ENCODE peak calls at places on chromosomes 16 and 17, in five cellular contexts. One of them, this sample, is unnamed.

GRCh38 chr17:35449371-35449931 is 885 bp upstream of the SLFN13 start:
- DNase-seq in IMR-90: no peak
- DNase-seq in adrenal gland: no peak
- DNase-seq in A673: no peak
- DNase-seq in dorsolateral prefrontal cortex: no peak
- DNase-seq in this sample: peak; percentile 35

GRCh38 chr17:55067697-55068439 is 99.3 kb downstream of the STXBP4 start:
- DNase-seq in IMR-90: peak; percentile 50
- DNase-seq in adrenal gland: no peak
- DNase-seq in A673: peak; percentile 37
- DNase-seq in dorsolateral prefrontal cortex: no peak
- DNase-seq in this sample: no peak

GRCh38 chr16:52611817-52612673 is 65.1 kb upstream of the TOX3 start:
- DNase-seq in IMR-90: no peak
- DNase-seq in adrenal gland: no peak
- DNase-seq in A673: no peak
- DNase-seq in dorsolateral prefrontal cortex: no peak
- DNase-seq in this sample: no peak

GRCh38 chr17:37519241-37519985 is 29.7 kb downstream of the DUSP14 start:
- DNase-seq in IMR-90: peak; percentile 69
- DNase-seq in adrenal gland: no peak
- DNase-seq in A673: no peak
- DNase-seq in dorsolateral prefrontal cortex: no peak
- DNase-seq in this sample: no peak

GRCh38 chr17:44913676-44914075 is 1.6 kb downstream of the GFAP start:
- DNase-seq in IMR-90: no peak
- DNase-seq in adrenal gland: no peak
- DNase-seq in A673: no peak
- DNase-seq in dorsolateral prefrontal cortex: no peak
- DNase-seq in this sample: no peak

GRCh38 chr16:75466760-75467159 is 2.3 kb upstream of the TMEM170A start:
- DNase-seq in IMR-90: no peak
- DNase-seq in adrenal gland: no peak
- DNase-seq in A673: no peak
- DNase-seq in dorsolateral prefrontal cortex: no peak
- DNase-seq in this sample: no peak

GRCh38 chr17:66240630-66241029 is 11.4 kb upstream of the APOH start:
- DNase-seq in IMR-90: peak; percentile 74
- DNase-seq in adrenal gland: no peak
- DNase-seq in A673: no peak
- DNase-seq in dorsolateral prefrontal cortex: no peak
- DNase-seq in this sample: no peak

GRCh38 chr16:19884611-19885455 is at the start of gene GPRC5B:
- DNase-seq in IMR-90: peak; percentile 25
- DNase-seq in adrenal gland: peak; percentile 38
- DNase-seq in A673: peak; percentile 48
- DNase-seq in dorsolateral prefrontal cortex: peak; percentile 41
- DNase-seq in this sample: peak; percentile 76

GRCh38 chr17:64225410-64225809 is 37.6 kb downstream of the TEX2 start:
- DNase-seq in IMR-90: no peak
- DNase-seq in adrenal gland: no peak
- DNase-seq in A673: no peak
- DNase-seq in dorsolateral prefrontal cortex: no peak
- DNase-seq in this sample: no peak

GRCh38 chr16:87305505-87306391 is 11.4 kb downstream of the C16orf95 start:
- DNase-seq in IMR-90: no peak
- DNase-seq in adrenal gland: no peak
- DNase-seq in A673: peak; percentile 24
- DNase-seq in dorsolateral prefrontal cortex: peak; percentile 38
- DNase-seq in this sample: no peak

GRCh38 chr17:17591408-17592265 is at the start of gene PEMT:
- DNase-seq in IMR-90: peak; percentile 99
- DNase-seq in adrenal gland: peak; percentile 98
- DNase-seq in A673: peak; percentile 99
- DNase-seq in dorsolateral prefrontal cortex: peak; percentile 99
- DNase-seq in this sample: peak; percentile 95

GRCh38 chr17:3027786-3028532 is 35.4 kb downstream of the OR1D5 start:
- DNase-seq in IMR-90: no peak
- DNase-seq in adrenal gland: no peak
- DNase-seq in A673: no peak
- DNase-seq in dorsolateral prefrontal cortex: no peak
- DNase-seq in this sample: peak; percentile 18

GRCh38 chr17:6913608-6914443 is 82.0 kb upstream of the ALOX12 start:
- DNase-seq in IMR-90: peak; percentile 42
- DNase-seq in adrenal gland: peak; percentile 77
- DNase-seq in A673: peak; percentile 88
- DNase-seq in dorsolateral prefrontal cortex: peak; percentile 80
- DNase-seq in this sample: peak; percentile 81

GRCh38 chr17:31373150-31374082 is 18.1 kb upstream of the RAB11FIP4 start:
- DNase-seq in IMR-90: peak; percentile 71
- DNase-seq in adrenal gland: peak; percentile 14
- DNase-seq in A673: peak; percentile 52
- DNase-seq in dorsolateral prefrontal cortex: no peak
- DNase-seq in this sample: no peak

DNA sequence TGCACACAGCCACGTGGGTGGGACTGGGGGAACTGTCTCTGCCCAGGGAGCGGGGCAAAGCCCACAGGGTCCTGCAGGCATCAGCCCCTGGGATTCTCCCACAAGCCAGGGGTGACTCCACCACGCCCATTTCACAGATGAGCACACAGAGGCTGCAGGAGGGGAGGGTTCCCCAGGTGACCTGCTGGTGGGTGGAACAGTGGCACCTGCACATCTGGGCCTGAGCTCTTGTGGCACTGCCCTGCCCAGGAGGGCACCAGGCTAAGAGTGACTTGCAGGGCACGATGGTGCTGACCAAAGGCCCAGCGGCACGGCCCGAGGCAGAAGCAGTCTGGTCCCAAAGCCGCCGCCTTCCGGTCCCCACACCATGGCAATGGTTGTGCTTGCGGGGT is 23.9 kb downstream of the PIEZO1 start:
- DNase-seq in IMR-90: no peak
- DNase-seq in adrenal gland: no peak
- DNase-seq in A673: no peak
- DNase-seq in dorsolateral prefrontal cortex: no peak
- DNase-seq in this sample: no peak
- H3K27ac ChIP-seq in IMR-90: no peak overlapping the region
- H3K27ac ChIP-seq in adrenal gland: no peak overlapping the region
- H3K27ac ChIP-seq in A673: no peak overlapping the region
- H3K27ac ChIP-seq in dorsolateral prefrontal cortex: no peak overlapping the region
- H3K27ac ChIP-seq in this sample: no peak overlapping the region

GRCh38 chr17:78172284-78173024 is 4.1 kb downstream of the SYNGR2 start:
- DNase-seq in IMR-90: peak; percentile 49
- DNase-seq in adrenal gland: peak; percentile 30
- DNase-seq in A673: peak; percentile 32
- DNase-seq in dorsolateral prefrontal cortex: no peak
- DNase-seq in this sample: peak; percentile 79
- H3K27ac ChIP-seq in IMR-90: no peak overlapping the region
- H3K27ac ChIP-seq in adrenal gland: peak overlapping the region; percentile 6
- H3K27ac ChIP-seq in A673: no peak overlapping the region
- H3K27ac ChIP-seq in dorsolateral prefrontal cortex: peak overlapping the region; percentile 94
- H3K27ac ChIP-seq in this sample: peak overlapping the region; percentile 77

DNA sequence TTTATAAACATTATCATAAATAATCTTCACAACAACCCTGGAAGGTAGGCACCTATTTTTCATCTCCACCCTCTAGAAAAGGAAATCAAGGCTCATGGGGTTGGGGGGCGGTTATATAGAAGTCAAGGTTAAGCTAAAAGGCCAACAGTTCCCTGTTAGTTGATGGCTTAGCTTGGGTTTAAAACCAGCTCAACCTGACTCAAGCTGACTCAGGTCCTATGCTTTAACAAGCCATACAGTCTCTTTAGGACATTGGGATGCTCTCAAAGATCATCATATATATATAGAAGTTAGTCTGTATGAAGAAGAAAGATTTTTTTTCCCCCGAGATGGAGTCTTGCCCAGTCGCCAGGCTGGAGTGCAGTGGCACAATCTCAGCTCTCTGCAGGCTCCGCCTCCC is 44.8 kb upstream of the MED13 start:
- DNase-seq in IMR-90: no peak
- DNase-seq in adrenal gland: no peak
- DNase-seq in A673: no peak
- DNase-seq in dorsolateral prefrontal cortex: no peak
- DNase-seq in this sample: no peak
- H3K27ac ChIP-seq in IMR-90: no peak overlapping the region
- H3K27ac ChIP-seq in adrenal gland: no peak overlapping the region
- H3K27ac ChIP-seq in A673: no peak overlapping the region
- H3K27ac ChIP-seq in dorsolateral prefrontal cortex: no peak overlapping the region
- H3K27ac ChIP-seq in this sample: no peak overlapping the region

DNA sequence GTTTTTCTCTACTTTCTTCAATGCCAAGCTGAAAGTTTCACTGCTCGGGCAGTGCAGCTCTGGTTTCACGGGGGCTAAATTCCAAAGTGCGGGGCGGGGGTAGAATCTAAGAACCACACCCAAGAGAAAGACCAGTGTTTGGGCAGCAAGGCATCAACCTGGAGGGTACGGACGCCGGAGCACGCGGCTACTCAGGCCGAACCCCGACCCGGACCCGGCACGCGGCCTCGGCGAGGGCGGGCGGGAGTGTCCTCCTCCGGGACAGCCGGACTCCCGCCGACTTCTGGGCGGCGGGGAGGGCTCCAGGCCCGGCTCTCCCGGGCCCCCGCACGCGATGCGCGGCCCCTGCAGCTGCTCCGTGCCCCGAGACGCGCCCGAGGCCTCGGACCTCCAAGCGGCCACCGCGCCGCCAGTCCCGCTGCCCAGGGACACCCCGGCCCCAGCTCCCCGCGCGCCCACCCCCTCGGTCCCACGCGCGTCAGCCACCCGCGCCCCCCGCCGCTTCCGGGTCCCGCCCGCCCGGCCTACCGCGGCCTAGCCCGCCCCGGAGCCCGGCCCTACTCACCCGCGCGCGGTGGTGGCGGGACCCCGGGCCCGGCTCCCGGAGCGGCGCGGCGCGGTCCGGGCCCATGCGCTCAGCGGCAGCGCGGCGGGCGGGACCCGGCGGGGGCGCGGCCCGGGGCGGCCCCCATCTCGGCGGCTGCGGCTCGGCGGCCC is 561 bp downstream of the AXIN1 start:
- DNase-seq in IMR-90: no peak
- DNase-seq in adrenal gland: no peak
- DNase-seq in A673: no peak
- DNase-seq in dorsolateral prefrontal cortex: no peak
- DNase-seq in this sample: peak; percentile 49
- H3K27ac ChIP-seq in IMR-90: peak overlapping the region; percentile 18
- H3K27ac ChIP-seq in adrenal gland: no peak overlapping the region
- H3K27ac ChIP-seq in A673: peak overlapping the region; percentile 83
- H3K27ac ChIP-seq in dorsolateral prefrontal cortex: no peak overlapping the region
- H3K27ac ChIP-seq in this sample: peak overlapping the region; percentile 59

GRCh38 chr17:21249911-21250703 is 3.1 kb downstream of the NATD1 start:
- DNase-seq in IMR-90: no peak
- DNase-seq in adrenal gland: no peak
- DNase-seq in A673: no peak
- DNase-seq in dorsolateral prefrontal cortex: no peak
- DNase-seq in this sample: no peak
- H3K27ac ChIP-seq in IMR-90: no peak overlapping the region
- H3K27ac ChIP-seq in adrenal gland: no peak overlapping the region
- H3K27ac ChIP-seq in A673: no peak overlapping the region
- H3K27ac ChIP-seq in dorsolateral prefrontal cortex: no peak overlapping the region
- H3K27ac ChIP-seq in this sample: no peak overlapping the region

GRCh38 chr16:67247698-67248400 is 568 bp upstream of the FHOD1 start:
- DNase-seq in IMR-90: no peak
- DNase-seq in adrenal gland: no peak
- DNase-seq in A673: peak; percentile 57
- DNase-seq in dorsolateral prefrontal cortex: no peak
- DNase-seq in this sample: no peak
- H3K27ac ChIP-seq in IMR-90: peak overlapping the region; percentile 57
- H3K27ac ChIP-seq in adrenal gland: no peak overlapping the region
- H3K27ac ChIP-seq in A673: peak overlapping the region; percentile 79
- H3K27ac ChIP-seq in dorsolateral prefrontal cortex: no peak overlapping the region
- H3K27ac ChIP-seq in this sample: no peak overlapping the region

This sample was measured in ovary.